ENCODE peak calls at places on chromosome 15, in nine cellular contexts. J, U, A, M, E, S, R, Y and G are unnamed samples.

GRCh38 chr15:58391088-58391487 is 40.7 kb upstream of the LIPC start:
- DNase-seq in Y (no peak), R (no peak), U (no peak), E (no peak), M (no peak), J (no peak), A (no peak), S (no peak), G (no peak)

GRCh38 chr15:88586401-88587162 is 34.6 kb upstream of the AEN start:
- DNase-seq in Y (no peak), J (peak; percentile 69), S (no peak), E (no peak), U (peak; percentile 8), M (no peak), R (no peak), A (no peak), G (no peak)

GRCh38 chr15:81575436-81576123 is 201.6 kb upstream of the TMC3 start:
- DNase-seq in R (peak; percentile 11), A (no peak), Y (no peak), M (no peak), E (no peak), J (peak; percentile 72), U (peak; percentile 5), S (no peak), G (no peak)

GRCh38 chr15:40829155-40829554 is 647 bp upstream of the PPP1R14D start:
- DNase-seq in M (no peak), Y (no peak), R (no peak), U (no peak), A (no peak), S (no peak), J (no peak), E (no peak), G (no peak)

GRCh38 chr15:40348471-40348864 is 2.4 kb upstream of the PHGR1 start:
- DNase-seq in S (no peak), J (no peak), A (no peak), R (no peak), E (no peak), U (no peak), M (no peak), Y (no peak), G (no peak)

GRCh38 chr15:59965741-59966140 is 38.4 kb upstream of the FOXB1 start:
- DNase-seq in M (no peak), R (no peak), Y (no peak), E (no peak), S (no peak), A (no peak), U (no peak), J (no peak), G (no peak)

GRCh38 chr15:86615411-86615810 is 535.7 kb downstream of the AGBL1 start:
- DNase-seq in U (no peak), M (no peak), R (no peak), S (no peak), J (no peak), A (no peak), E (no peak), Y (no peak), G (no peak)

GRCh38 chr15:81336568-81336967 is 12.6 kb upstream of the STARD5 start:
- DNase-seq in A (no peak), R (no peak), U (peak; percentile 54), Y (peak; percentile 58), J (peak; percentile 43), S (peak; percentile 31), M (peak; percentile 62), E (no peak), G (peak; percentile 30)

GRCh38 chr15:56371495-56372147 is 6.4 kb downstream of the TEX9 start:
- DNase-seq in Y (no peak), J (peak; percentile 26), M (no peak), U (no peak), S (no peak), E (no peak), R (no peak), A (no peak), G (no peak)

GRCh38 chr15:63473007-63473748 is 31.2 kb upstream of the USP3 start:
- DNase-seq in A (no peak), M (no peak), U (no peak), Y (no peak), R (no peak), S (no peak), J (no peak), E (no peak), G (no peak)

GRCh38 chr15:33468740-33469139 is 158.0 kb downstream of the RYR3 start:
- DNase-seq in Y (no peak), S (no peak), M (no peak), E (no peak), R (no peak), J (no peak), U (no peak), A (no peak), G (no peak)

GRCh38 chr15:92232317-92232716 is 161.4 kb upstream of the ST8SIA2 start:
- DNase-seq in S (no peak), E (no peak), M (no peak), U (no peak), Y (no peak), A (no peak), R (no peak), J (no peak), G (no peak)

GRCh38 chr15:68362537-68363126 is 69.3 kb downstream of the ITGA11 start:
- DNase-seq in U (no peak), Y (no peak), S (no peak), M (no peak), A (no peak), J (no peak), E (no peak), R (no peak), G (no peak)

GRCh38 chr15:62389887-62390792 is 225.1 kb upstream of the C2CD4B start:
- DNase-seq in E (peak; percentile 63), S (peak; percentile 85), A (peak; percentile 78), M (peak; percentile 78), U (peak; percentile 73), J (peak; percentile 43), Y (peak; percentile 78), R (peak; percentile 92), G (peak; percentile 73)

GRCh38 chr15:62390793-62391543 is 225.9 kb upstream of the C2CD4B start:
- DNase-seq in S (peak; percentile 45), Y (peak; percentile 46), J (no peak), M (peak; percentile 59), A (peak; percentile 46), E (peak; percentile 20), U (peak; percentile 33), R (peak; percentile 65), G (peak; percentile 34)

GRCh38 chr15:62393196-62393595 is 228.1 kb upstream of the C2CD4B start:
- DNase-seq in M (no peak), S (no peak), A (no peak), J (no peak), Y (peak; percentile 9), U (peak; percentile 64), E (no peak), R (no peak), G (no peak)

GRCh38 chr15:62392411-62392810 is 227.3 kb upstream of the C2CD4B start:
- DNase-seq in M (peak; percentile 28), S (no peak), U (peak; percentile 54), E (peak; percentile 34), J (no peak), A (peak; percentile 18), Y (peak; percentile 21), R (peak; percentile 48), G (peak; percentile 61)

GRCh38 chr15:62391565-62392262 is 226.6 kb upstream of the C2CD4B start:
- DNase-seq in A (peak; percentile 56), U (peak; percentile 45), Y (peak; percentile 64), R (peak; percentile 83), S (peak; percentile 55), J (no peak), M (peak; percentile 61), E (peak; percentile 34), G (peak; percentile 63)
- TF ChIP-seq CTCF in A (peak; percentile 48), U (no peak), Y (peak; percentile 54), R (peak; percentile 57), S (peak; percentile 35), J (peak; percentile 33), M (peak; percentile 50), E (peak; percentile 6), G (peak; percentile 50)

DNA sequence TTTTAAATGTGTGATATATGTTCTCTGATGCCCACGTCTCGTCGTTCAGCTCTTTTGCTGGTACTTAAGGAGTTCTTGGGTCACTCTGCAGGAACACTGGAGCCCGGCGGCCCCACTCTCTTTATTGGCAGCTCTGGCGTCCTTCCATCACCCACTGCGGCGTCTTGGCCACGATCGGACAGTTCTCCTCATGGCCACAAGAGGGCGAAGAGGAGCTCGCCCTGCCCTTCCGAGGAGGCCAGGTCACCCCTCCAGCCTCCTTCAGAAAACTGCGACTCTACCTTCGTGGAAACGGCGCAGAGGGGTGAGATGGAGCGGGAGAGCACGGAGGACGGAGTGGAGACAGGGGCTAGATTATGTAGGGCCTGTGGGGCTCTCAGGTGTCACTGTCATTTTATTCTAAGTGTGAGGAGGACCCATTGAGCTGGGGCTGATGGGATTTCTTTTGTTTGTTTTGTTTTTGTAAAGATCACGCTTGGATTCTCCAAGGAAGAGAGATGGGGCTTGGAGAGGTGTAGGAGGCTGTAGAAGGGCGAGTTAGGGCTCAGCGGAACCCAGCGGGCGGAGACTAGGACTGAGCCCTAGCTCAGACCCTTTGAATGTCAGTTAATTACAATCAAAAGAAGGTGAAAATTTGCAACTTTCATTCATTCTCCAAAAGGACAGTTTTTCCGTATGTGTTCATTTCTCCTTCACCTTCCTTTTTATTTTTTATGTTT is 28.0 kb upstream of the GABRA5 start:
- DNase-seq in M (no peak), A (no peak), Y (no peak), R (peak; percentile 14), U (no peak), E (no peak), J (no peak), S (no peak), G (peak; percentile 5)
- TF ChIP-seq CTCF in M (peak; percentile 17), A (peak; percentile 25), Y (peak; percentile 13), R (peak; percentile 30), U (peak; percentile 25), E (peak; percentile 9), J (peak; percentile 38), S (peak; percentile 39), G (peak; percentile 72)

DNA sequence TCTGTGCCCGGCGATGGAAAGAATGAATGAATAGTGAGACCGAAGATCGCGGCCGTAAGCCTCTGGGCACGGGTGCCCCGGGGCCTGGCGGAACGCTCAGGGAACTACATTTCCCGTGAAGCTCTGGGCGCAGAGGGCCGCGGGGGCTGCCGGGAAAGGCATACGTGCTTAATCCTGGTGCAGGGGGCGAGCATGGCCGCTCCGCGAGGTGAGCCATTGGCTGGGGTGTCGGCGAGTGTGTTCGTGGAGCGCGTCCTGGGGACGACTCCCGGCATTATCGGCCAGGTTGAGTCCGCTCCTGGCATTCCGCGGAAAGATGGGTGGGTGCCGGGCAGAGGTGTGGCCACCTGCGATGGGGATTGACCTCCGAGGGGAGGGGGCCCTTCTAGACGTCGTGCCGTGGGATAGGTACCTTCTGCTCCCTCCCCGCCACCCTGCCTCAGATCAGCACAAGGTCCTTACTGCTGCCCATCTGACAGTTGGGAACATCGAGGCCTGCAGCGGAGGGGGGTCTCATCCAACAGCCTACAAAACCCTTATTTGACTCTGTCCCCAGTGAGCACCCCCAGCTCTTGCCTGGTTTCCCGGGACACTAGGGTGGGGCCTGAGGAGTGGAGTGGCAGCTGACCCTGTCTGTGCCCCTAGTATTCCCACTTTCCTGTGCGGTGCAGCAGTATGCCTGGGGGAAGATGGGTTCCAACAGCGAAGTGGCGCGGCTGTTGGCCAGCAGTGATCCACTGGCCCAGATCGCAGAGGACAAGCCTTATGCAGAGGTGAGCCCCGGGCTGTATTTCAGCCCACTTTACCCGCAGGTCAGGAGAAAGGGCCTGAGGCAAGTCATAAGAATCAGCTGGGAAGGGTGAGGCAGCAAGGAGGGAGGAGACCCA is at the start of gene MPI:
- DNase-seq in E (peak; percentile 84), M (peak; percentile 74), A (peak; percentile 86), U (peak; percentile 67), J (peak; percentile 63), R (peak; percentile 90), S (peak; percentile 92), Y (peak; percentile 74), G (peak; percentile 70)
- TF ChIP-seq CTCF in E (no peak), M (no peak), A (no peak), U (no peak), J (no peak), R (no peak), S (no peak), Y (no peak), G (peak; percentile 15)

GRCh38 chr15:42094512-42094963 is at the start of gene PLA2G4D:
- DNase-seq in A (no peak), M (no peak), S (no peak), J (peak; percentile 38), R (no peak), E (no peak), Y (no peak), U (no peak), G (no peak)
- TF ChIP-seq CTCF in A (no peak), M (no peak), S (no peak), J (peak; percentile 40), R (no peak), E (no peak), Y (no peak), U (no peak), G (no peak)